ENCODE peak calls at places on chromosome 6, in six cellular contexts. K, I, Q, L, B and R are unnamed samples.

GRCh38 chr6:166728884-166729530 is 102.0 kb upstream of the RPS6KA2 start:
- DNase-seq in K (no peak), I (no peak), Q (no peak), L (no peak), B (no peak), R (no peak)

GRCh38 chr6:159043986-159044385 is 805 bp downstream of the TAGAP start:
- DNase-seq in K (no peak), I (no peak), Q (no peak), L (no peak), B (no peak), R (no peak)

GRCh38 chr6:44051516-44051915 is 75.7 kb downstream of the MRPL14 start:
- DNase-seq in K (no peak), I (peak; percentile 76), Q (no peak), L (no peak), B (no peak), R (peak; percentile 87)

GRCh38 chr6:139863964-139864363 is 489.5 kb upstream of the CITED2 start:
- DNase-seq in K (no peak), I (no peak), Q (no peak), L (no peak), B (no peak), R (no peak)

GRCh38 chr6:5422321-5422915 is 161.1 kb downstream of the FARS2 start:
- DNase-seq in K (peak; percentile 36), I (peak; percentile 72), Q (peak; percentile 7), L (no peak), B (peak; percentile 60), R (peak; percentile 70)

GRCh38 chr6:24378473-24379097 is 20.7 kb upstream of the DCDC2 start:
- DNase-seq in K (no peak), I (no peak), Q (no peak), L (no peak), B (no peak), R (no peak)

GRCh38 chr6:116239856-116240255 is 14.0 kb downstream of the TSPYL4 start:
- DNase-seq in K (no peak), I (no peak), Q (no peak), L (no peak), B (no peak), R (no peak)

GRCh38 chr6:109892451-109893435 is 85.4 kb upstream of the GPR6 start:
- DNase-seq in K (no peak), I (peak; percentile 92), Q (peak; percentile 82), L (no peak), B (no peak), R (no peak)

GRCh38 chr6:74366634-74367033 is 670.6 kb downstream of the CD109 start:
- DNase-seq in K (no peak), I (peak; percentile 55), Q (peak; percentile 2), L (no peak), B (no peak), R (peak; percentile 84)

GRCh38 chr6:20331625-20332024 is 70.1 kb upstream of the E2F3 start:
- DNase-seq in K (no peak), I (no peak), Q (no peak), L (no peak), B (no peak), R (no peak)

GRCh38 chr6:107313776-107314175 is 145.6 kb downstream of the PDSS2 start:
- DNase-seq in K (no peak), I (no peak), Q (no peak), L (no peak), B (no peak), R (no peak)

GRCh38 chr6:10151144-10151915 is 263.5 kb downstream of the TFAP2A start:
- DNase-seq in K (no peak), I (peak; percentile 18), Q (no peak), L (no peak), B (no peak), R (no peak)

GRCh38 chr6:95091823-95092436 is 485.4 kb upstream of the MANEA start:
- DNase-seq in K (peak; percentile 21), I (peak; percentile 67), Q (peak; percentile 57), L (peak; percentile 63), B (peak; percentile 61), R (peak; percentile 66)

GRCh38 chr6:112881027-112881426 is 533.9 kb downstream of the RFPL4B start:
- DNase-seq in K (no peak), I (no peak), Q (no peak), L (no peak), B (peak; percentile 32), R (peak; percentile 67)

GRCh38 chr6:75205776-75206334 is at the start of gene COL12A1:
- DNase-seq in K (peak; percentile 32), I (peak; percentile 96), Q (peak; percentile 80), L (no peak), B (peak; percentile 87), R (peak; percentile 99)

GRCh38 chr6:18509871-18510643 is 122.9 kb downstream of the RNF144B start:
- DNase-seq in K (no peak), I (no peak), Q (no peak), L (no peak), B (no peak), R (peak; percentile 55)

GRCh38 chr6:19427548-19427947 is 409.6 kb upstream of the ID4 start:
- DNase-seq in K (no peak), I (no peak), Q (no peak), L (no peak), B (no peak), R (no peak)

GRCh38 chr6:88166493-88166900 is 350 bp upstream of the CNR1 start:
- DNase-seq in K (peak; percentile 73), I (no peak), Q (no peak), L (no peak), B (no peak), R (no peak)

GRCh38 chr6:74598473-74599393 is 607.1 kb downstream of the COL12A1 start:
- DNase-seq in K (no peak), I (peak; percentile 83), Q (no peak), L (peak; percentile 32), B (no peak), R (peak; percentile 46)

GRCh38 chr6:4369616-4370015 is 234.2 kb upstream of the ECI2 start:
- DNase-seq in K (no peak), I (peak; percentile 71), Q (no peak), L (no peak), B (no peak), R (peak; percentile 87)

GRCh38 chr6:33297406-33297955 is 1.3 kb downstream of the RGL2 start:
- DNase-seq in K (peak; percentile 69), I (peak; percentile 72), Q (no peak), L (no peak), B (peak; percentile 78), R (no peak)

GRCh38 chr6:87710090-87710489 is 8.1 kb upstream of the AKIRIN2 start:
- DNase-seq in K (no peak), I (no peak), Q (no peak), L (no peak), B (no peak), R (no peak)

GRCh38 chr6:105981002-105981887 is 104.9 kb upstream of the PRDM1 start:
- DNase-seq in K (peak; percentile 27), I (no peak), Q (no peak), L (peak; percentile 45), B (peak; percentile 26), R (peak; percentile 60)

GRCh38 chr6:137722749-137723272 is 144.2 kb upstream of the TNFAIP3 start:
- DNase-seq in K (no peak), I (no peak), Q (no peak), L (peak; percentile 46), B (no peak), R (no peak)

GRCh38 chr6:125114248-125114858 is 39.2 kb upstream of the TPD52L1 start:
- DNase-seq in K (peak; percentile 30), I (peak; percentile 74), Q (peak; percentile 55), L (peak; percentile 55), B (peak; percentile 43), R (peak; percentile 68)

GRCh38 chr6:154165488-154165887 is 126.4 kb downstream of the OPRM1 start:
- DNase-seq in K (no peak), I (no peak), Q (no peak), L (no peak), B (no peak), R (no peak)

GRCh38 chr6:2376429-2377355 is 131.3 kb upstream of the GMDS start:
- DNase-seq in K (no peak), I (peak; percentile 94), Q (peak; percentile 65), L (no peak), B (no peak), R (peak; percentile 25)

GRCh38 chr6:119189498-119189897 is 111.0 kb upstream of the FAM184A start:
- DNase-seq in K (no peak), I (no peak), Q (no peak), L (no peak), B (no peak), R (no peak)

GRCh38 chr6:34836451-34836850 is 44.6 kb downstream of the BLTP3A start:
- DNase-seq in K (no peak), I (no peak), Q (no peak), L (no peak), B (no peak), R (no peak)
- H3K9ac ChIP-seq in K (no peak overlapping the region), I (no peak overlapping the region), Q (no peak overlapping the region), L (no peak overlapping the region), B (no peak overlapping the region), R (no peak overlapping the region)

GRCh38 chr6:32244946-32245398 is 21.1 kb upstream of the NOTCH4 start:
- DNase-seq in K (peak; percentile 81), I (peak; percentile 83), Q (peak; percentile 56), L (peak; percentile 52), B (peak; percentile 82), R (peak; percentile 82)
- H3K27ac ChIP-seq in K (no peak overlapping the region), I (no peak overlapping the region), Q (no peak overlapping the region), L (no peak overlapping the region), B (no peak overlapping the region), R (no peak overlapping the region)

DNA sequence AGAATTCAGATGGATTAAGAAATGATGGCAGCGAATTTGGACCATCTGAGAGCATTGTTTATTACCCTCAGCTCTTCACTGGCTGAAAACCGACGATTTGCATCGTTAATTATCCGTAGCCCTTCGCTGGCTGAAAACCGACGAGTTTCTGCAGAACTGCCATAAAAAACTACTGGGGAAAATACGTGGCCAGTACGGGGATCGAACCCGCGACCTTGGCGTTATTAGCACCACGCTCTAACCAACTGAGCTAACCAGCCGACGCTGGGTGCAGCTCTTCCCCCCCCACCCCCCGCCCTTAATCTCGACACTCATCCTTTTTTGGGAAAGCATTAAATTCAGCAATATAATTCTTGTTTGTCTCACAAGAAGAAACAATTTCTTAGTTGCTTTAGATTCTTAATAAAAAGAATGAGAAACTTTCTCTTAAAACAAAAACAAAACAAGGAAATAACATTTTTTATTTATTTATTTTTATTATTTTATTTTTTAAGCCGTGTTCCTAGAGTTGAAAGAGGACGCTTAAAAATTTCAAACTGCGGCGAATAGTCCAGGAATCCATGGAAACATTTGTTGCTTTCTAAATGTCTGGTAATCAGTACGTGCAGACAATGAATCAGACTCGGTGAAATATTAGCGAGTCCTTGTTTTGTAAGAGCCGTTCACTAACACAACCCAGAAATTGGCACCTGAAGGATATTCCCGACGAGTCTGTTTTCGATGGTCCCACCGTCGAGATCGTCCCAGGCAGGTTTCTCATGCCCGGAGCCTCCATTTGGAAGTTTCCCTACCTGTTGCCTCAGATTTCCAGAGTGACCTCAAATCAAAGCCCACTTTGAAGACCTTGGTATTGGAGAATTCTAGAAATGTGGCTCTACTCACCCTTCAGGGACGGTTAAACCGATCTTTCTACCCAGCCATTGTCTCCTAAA is 27.8 kb downstream of the PRSS16 start:
- DNase-seq in K (peak; percentile 36), I (peak; percentile 21), Q (peak; percentile 38), L (no peak), B (peak; percentile 55), R (no peak)
- TF ChIP-seq EZH2phosphoT487 in K (no peak), I (no peak), Q (no peak), L (no peak), B (no peak), R (no peak)

DNA sequence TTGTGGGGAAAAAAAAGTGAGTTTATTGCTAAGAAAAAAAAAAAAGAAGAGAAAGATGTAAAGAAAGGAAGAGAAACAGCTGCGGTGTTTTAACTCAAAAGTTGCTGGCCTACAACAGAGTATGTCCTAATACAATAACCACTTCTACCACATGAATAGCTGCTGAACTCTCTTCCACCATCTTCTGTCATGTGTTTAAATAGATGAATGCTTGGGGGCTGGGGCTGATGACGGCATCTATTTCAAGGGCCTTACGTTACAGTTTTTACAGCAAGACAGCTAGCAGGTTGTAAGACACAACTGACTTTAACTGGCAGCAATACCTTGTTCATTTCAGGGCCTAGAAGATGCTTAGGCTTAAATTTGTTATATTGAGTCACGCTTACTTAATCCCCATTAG is 50.4 kb downstream of the MAP3K7 start:
- DNase-seq in K (no peak), I (no peak), Q (no peak), L (no peak), B (no peak), R (no peak)
- H3K9ac ChIP-seq in K (no peak overlapping the region), I (no peak overlapping the region), Q (no peak overlapping the region), L (no peak overlapping the region), B (no peak overlapping the region), R (no peak overlapping the region)